ENCODE peak calls at places on chromosomes 13 and 19, in five cellular contexts. G, V, M, Y and Z are unnamed samples.

GRCh38 chr19:18733196-18733647 is 49.7 kb downstream of the CRTC1 start:
- DNase-seq in G (no peak), V (no peak), M (no peak), Y (peak), Z (peak)

GRCh38 chr13:81394605-81395004 is 1053.7 kb upstream of the SPRY2 start:
- DNase-seq in G (no peak), V (no peak), M (no peak), Y (no peak), Z (no peak)

GRCh38 chr19:19461671-19462622 is 53.4 kb downstream of the TSSK6 start:
- DNase-seq in G (no peak), V (no peak), M (peak), Y (peak), Z (peak)

GRCh38 chr13:45333973-45334922 is 6.7 kb downstream of the TPT1 start:
- DNase-seq in G (peak), V (no peak), M (no peak), Y (no peak), Z (no peak)

GRCh38 chr19:4600893-4601292 is 38.4 kb upstream of the TNFAIP8L1 start:
- DNase-seq in G (no peak), V (no peak), M (no peak), Y (no peak), Z (no peak)

GRCh38 chr13:75610466-75610865 is 25.7 kb upstream of the LMO7 start:
- DNase-seq in G (no peak), V (no peak), M (no peak), Y (no peak), Z (no peak)

GRCh38 chr19:13172335-13173128 is 22.3 kb downstream of the IER2 start:
- DNase-seq in G (peak), V (peak), M (no peak), Y (peak), Z (peak)

GRCh38 chr19:52638601-52639000 is 446 bp upstream of the ZNF83 start:
- DNase-seq in G (peak), V (no peak), M (no peak), Y (peak), Z (peak)

GRCh38 chr13:83620535-83621220 is 261.6 kb downstream of the SLITRK1 start:
- DNase-seq in G (no peak), V (no peak), M (no peak), Y (no peak), Z (no peak)

GRCh38 chr13:21879263-21879914 is 208.5 kb downstream of the FGF9 start:
- DNase-seq in G (no peak), V (no peak), M (no peak), Y (no peak), Z (no peak)

GRCh38 chr13:75541287-75541686 is 3.6 kb upstream of the COMMD6 start:
- DNase-seq in G (no peak), V (no peak), M (no peak), Y (no peak), Z (no peak)

GRCh38 chr13:48749144-48749543 is 95.4 kb downstream of the CYSLTR2 start:
- DNase-seq in G (no peak), V (no peak), M (no peak), Y (peak), Z (peak)

GRCh38 chr19:16139752-16140151 is 3.7 kb upstream of the HSH2D start:
- DNase-seq in G (no peak), V (no peak), M (no peak), Y (no peak), Z (no peak)

GRCh38 chr13:99382428-99383133 is 75.4 kb upstream of the GPR183 start:
- DNase-seq in G (peak), V (no peak), M (no peak), Y (no peak), Z (no peak)

GRCh38 chr19:45346449-45346848 is 5.9 kb downstream of the KLC3 start:
- DNase-seq in G (no peak), V (no peak), M (no peak), Y (no peak), Z (no peak)

GRCh38 chr19:7534531-7534980 is 961 bp upstream of the PNPLA6 start:
- DNase-seq in G (peak), V (peak), M (no peak), Y (peak), Z (peak)